ENCODE peak calls at places on chromosomes 5 and 9, in six cellular contexts. I, X, Q, B, S and R are unnamed samples.
A peak's percentile ranks its signal among the peaks of the same experiment; 100 is the strongest.

GRCh38 chr5:113380299-113381014 is 54.3 kb downstream of the TSSK1B start:
- DNase-seq in I (no peak), X (no peak), Q (peak; percentile 51), B (no peak), S (no peak), R (no peak)

GRCh38 chr5:160198148-160198545 is 31.2 kb upstream of the FABP6 start:
- DNase-seq in I (no peak), X (no peak), Q (no peak), B (no peak), S (no peak), R (no peak)

GRCh38 chr9:129333613-129333960 is 155.5 kb upstream of the IER5L start:
- DNase-seq in I (no peak), X (peak; percentile 69), Q (no peak), B (no peak), S (peak; percentile 46), R (no peak)

GRCh38 chr9:100355561-100355960 is 2.8 kb upstream of the TEX10 start:
- DNase-seq in I (no peak), X (no peak), Q (no peak), B (no peak), S (no peak), R (no peak)

GRCh38 chr9:91033802-91034201 is 232.2 kb downstream of the SYK start:
- DNase-seq in I (no peak), X (no peak), Q (no peak), B (no peak), S (no peak), R (no peak)

GRCh38 chr9:81671880-81672280 is 17.5 kb downstream of the TLE1 start:
- DNase-seq in I (no peak), X (peak; percentile 92), Q (peak; percentile 98), B (peak; percentile 82), S (peak; percentile 60), R (peak; percentile 73)

GRCh38 chr9:105694848-105695581 is 674 bp downstream of the TMEM38B start:
- DNase-seq in I (no peak), X (peak; percentile 76), Q (peak; percentile 57), B (peak; percentile 62), S (peak; percentile 68), R (peak; percentile 62)

GRCh38 chr5:29697786-29698414 is 1495.6 kb upstream of the CDH6 start:
- DNase-seq in I (no peak), X (no peak), Q (no peak), B (no peak), S (no peak), R (no peak)

GRCh38 chr5:78766412-78766762 is 117.8 kb upstream of the LHFPL2 start:
- DNase-seq in I (no peak), X (no peak), Q (no peak), B (no peak), S (no peak), R (no peak)

GRCh38 chr9:124743686-124744348 is 27.3 kb downstream of the NR6A1 start:
- DNase-seq in I (no peak), X (no peak), Q (no peak), B (no peak), S (no peak), R (no peak)

GRCh38 chr5:38367410-38367809 is 109.1 kb downstream of the EGFLAM start:
- DNase-seq in I (no peak), X (no peak), Q (peak; percentile 17), B (no peak), S (no peak), R (no peak)

GRCh38 chr5:20536813-20537212 is 548.8 kb upstream of the CDH18 start:
- DNase-seq in I (no peak), X (no peak), Q (no peak), B (no peak), S (no peak), R (no peak)

GRCh38 chr5:9690751-9691150 is 60.6 kb upstream of the TAS2R1 start:
- DNase-seq in I (no peak), X (no peak), Q (no peak), B (no peak), S (no peak), R (no peak)

GRCh38 chr9:12748954-12749353 is 25.9 kb upstream of the LURAP1L start:
- DNase-seq in I (no peak), X (no peak), Q (no peak), B (no peak), S (no peak), R (no peak)

GRCh38 chr9:111038336-111039202 is at the start of gene LPAR1:
- DNase-seq in I (peak; percentile 55), X (peak; percentile 84), Q (peak; percentile 62), B (peak; percentile 65), S (peak; percentile 65), R (peak; percentile 47)

GRCh38 chr5:68086857-68087256 is 128.7 kb upstream of the PIK3R1 start:
- DNase-seq in I (no peak), X (peak; percentile 78), Q (peak; percentile 90), B (no peak), S (peak; percentile 36), R (peak; percentile 18)

GRCh38 chr9:137462396-137463193 is 3.5 kb upstream of the NSMF start:
- DNase-seq in I (no peak), X (peak; percentile 48), Q (no peak), B (no peak), S (no peak), R (no peak)
- H3K4me3 ChIP-seq in I (no peak overlapping the region), X (no peak overlapping the region), Q (no peak overlapping the region), B (no peak overlapping the region), S (no peak overlapping the region), R (no peak overlapping the region)

GRCh38 chr5:174725991-174726601 is 1.7 kb downstream of the MSX2 start:
- DNase-seq in I (no peak), X (no peak), Q (no peak), B (no peak), S (no peak), R (no peak)
- H3K4me3 ChIP-seq in I (no peak overlapping the region), X (no peak overlapping the region), Q (no peak overlapping the region), B (no peak overlapping the region), S (no peak overlapping the region), R (peak overlapping the region; percentile 60)

GRCh38 chr9:2815661-2816060 is 28.2 kb downstream of the PUM3 start:
- DNase-seq in I (no peak), X (no peak), Q (no peak), B (no peak), S (no peak), R (no peak)

GRCh38 chr9:2808105-2808504 is 35.8 kb downstream of the PUM3 start:
- DNase-seq in I (no peak), X (no peak), Q (no peak), B (no peak), S (no peak), R (no peak)

GRCh38 chr9:2810424-2811075 is 33.3 kb downstream of the PUM3 start:
- DNase-seq in I (no peak), X (no peak), Q (no peak), B (no peak), S (no peak), R (no peak)

DNA sequence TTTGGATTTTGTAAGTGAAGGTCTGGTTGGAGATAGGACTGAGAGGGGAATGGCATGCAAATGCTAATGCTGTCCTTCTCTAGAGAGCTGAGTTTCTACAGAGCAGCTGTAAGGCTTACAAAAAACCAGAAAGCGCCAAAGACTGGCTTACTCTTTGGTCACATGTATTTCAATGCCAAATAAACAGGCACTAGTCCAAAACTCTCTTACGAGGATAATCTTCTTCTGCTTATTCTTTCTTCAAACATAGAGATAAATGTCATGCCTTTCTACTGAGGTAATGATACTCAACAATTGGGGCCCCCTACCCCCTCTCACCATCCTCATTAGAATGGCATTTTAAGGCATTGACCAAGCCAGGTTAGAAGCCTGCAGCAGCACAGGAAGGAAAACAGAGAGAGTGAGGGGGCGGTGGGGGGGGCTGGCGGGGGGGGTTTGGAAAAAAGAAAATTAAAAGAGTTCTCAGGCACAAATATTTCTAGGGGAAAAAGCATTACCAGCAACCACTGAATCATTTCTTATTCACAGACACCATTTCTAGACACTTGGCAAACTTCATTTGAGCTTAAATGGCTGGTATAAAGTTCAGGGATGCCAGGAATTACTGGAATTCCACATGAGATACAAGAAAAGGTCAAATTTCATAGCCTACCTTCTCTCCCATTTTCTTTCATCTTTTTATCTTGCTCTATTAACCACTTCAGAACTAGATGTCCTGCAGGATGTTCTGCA is 34.0 kb downstream of the PUM3 start:
- DNase-seq in I (no peak), X (no peak), Q (peak; percentile 98), B (no peak), S (no peak), R (no peak)
- H3K4me3 ChIP-seq in I (no peak overlapping the region), X (peak overlapping the region; percentile 34), Q (no peak overlapping the region), B (no peak overlapping the region), S (no peak overlapping the region), R (no peak overlapping the region)

DNA sequence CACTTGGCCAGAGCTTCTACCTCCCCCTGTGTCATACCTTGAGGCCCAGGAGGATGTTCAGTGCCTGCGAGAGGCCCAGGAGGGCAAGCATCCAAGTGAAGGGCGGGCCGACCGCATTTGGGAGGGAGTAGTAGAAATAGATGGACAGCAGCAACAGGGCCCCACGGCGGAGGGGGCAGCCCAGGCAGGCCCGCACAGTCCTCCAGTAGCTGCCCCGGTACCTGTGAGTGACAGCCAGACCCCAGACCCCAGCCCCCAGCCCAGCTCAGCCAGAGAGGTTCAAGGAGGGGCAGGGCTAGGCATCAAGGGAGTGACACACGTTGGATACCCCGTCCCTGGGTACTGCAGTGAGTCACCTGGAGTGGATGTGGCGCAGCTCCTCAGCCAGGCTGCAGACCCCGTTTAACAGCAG is 1.4 kb downstream of the STING1 start:
- DNase-seq in I (no peak), X (peak; percentile 72), Q (peak; percentile 71), B (peak; percentile 49), S (no peak), R (no peak)
- H3K4me3 ChIP-seq in I (peak overlapping the region; percentile 51), X (no peak overlapping the region), Q (peak overlapping the region; percentile 66), B (peak overlapping the region; percentile 71), S (peak overlapping the region; percentile 43), R (peak overlapping the region; percentile 39)

DNA sequence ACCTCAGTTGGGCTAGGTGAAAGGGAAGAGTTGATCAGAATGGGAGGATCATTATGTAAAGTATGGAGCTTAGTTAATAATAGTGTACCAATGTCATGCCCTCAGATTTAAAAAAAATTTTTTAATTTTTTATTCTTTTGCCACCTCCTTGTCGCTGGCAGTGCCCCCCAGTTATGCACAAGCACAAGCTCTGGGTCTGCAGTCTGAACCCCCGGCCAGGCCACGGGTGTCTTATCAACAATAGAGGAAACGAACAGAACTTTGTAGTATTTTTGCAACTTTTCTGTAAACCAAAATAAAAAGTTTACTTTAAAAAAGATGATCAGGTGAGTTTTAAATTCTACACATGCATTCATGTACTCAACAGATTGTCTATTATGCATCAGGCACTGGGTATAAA is 1.4 kb upstream of the GM2A start:
- DNase-seq in I (no peak), X (no peak), Q (no peak), B (no peak), S (no peak), R (no peak)
- H3K4me3 ChIP-seq in I (no peak overlapping the region), X (no peak overlapping the region), Q (no peak overlapping the region), B (no peak overlapping the region), S (peak overlapping the region; percentile 50), R (no peak overlapping the region)

GRCh38 chr5:181052526-181052927 is 12.5 kb downstream of the BTNL9 start:
- DNase-seq in I (no peak), X (no peak), Q (peak; percentile 15), B (peak; percentile 36), S (no peak), R (no peak)
- H3K4me3 ChIP-seq in I (peak overlapping the region; percentile 40), X (peak overlapping the region; percentile 5), Q (peak overlapping the region; percentile 10), B (peak overlapping the region; percentile 56), S (peak overlapping the region; percentile 68), R (peak overlapping the region; percentile 64)

GRCh38 chr9:16704489-16705111 is 165.9 kb downstream of the BNC2 start:
- DNase-seq in I (no peak), X (peak; percentile 72), Q (no peak), B (peak; percentile 34), S (no peak), R (no peak)
- H3K4me3 ChIP-seq in I (peak overlapping the region; percentile 39), X (peak overlapping the region; percentile 78), Q (peak overlapping the region; percentile 60), B (peak overlapping the region; percentile 41), S (no peak overlapping the region), R (no peak overlapping the region)

GRCh38 chr5:1175801-1176472 is 25.5 kb upstream of the SLC6A19 start:
- DNase-seq in I (no peak), X (peak; percentile 22), Q (no peak), B (no peak), S (peak; percentile 11), R (no peak)
- H3K4me3 ChIP-seq in I (no peak overlapping the region), X (no peak overlapping the region), Q (no peak overlapping the region), B (no peak overlapping the region), S (no peak overlapping the region), R (no peak overlapping the region)